ENCODE peak calls at places on chromosomes 7 and 10, in six cellular contexts. I, P, E, L, Y and F are unnamed samples.

GRCh38 chr7:32942783-32943653 is 14.2 kb upstream of the FKBP9 start:
- DNase-seq in L (peak; percentile 90), E (peak; percentile 98), I (peak; percentile 69), P (peak; percentile 86), Y (peak; percentile 77), F (peak; percentile 69)

GRCh38 chr10:58625070-58625469 is 112.4 kb downstream of the BICC1 start:
- DNase-seq in L (no peak), P (no peak), E (peak; percentile 23), Y (peak; percentile 87), I (peak; percentile 76), F (peak; percentile 79)

GRCh38 chr7:103538964-103539709 is 93.1 kb upstream of the SLC26A5 start:
- DNase-seq in L (no peak), Y (no peak), E (no peak), I (no peak), P (no peak), F (no peak)

GRCh38 chr7:33185786-33186185 is 56.4 kb downstream of the BBS9 start:
- DNase-seq in E (peak; percentile 75), I (peak; percentile 69), P (no peak), L (no peak), Y (peak; percentile 37), F (peak; percentile 77)

GRCh38 chr10:5564537-5565204 is 39.9 kb downstream of the CALML3 start:
- DNase-seq in Y (no peak), E (no peak), I (no peak), L (peak; percentile 18), P (no peak), F (no peak)

GRCh38 chr10:71085689-71086438 is 126.5 kb upstream of the UNC5B start:
- DNase-seq in E (peak; percentile 37), P (no peak), Y (no peak), I (no peak), L (peak; percentile 24), F (no peak)

GRCh38 chr10:116278832-116279231 is 5.8 kb upstream of the GFRA1 start:
- DNase-seq in I (no peak), Y (peak; percentile 31), L (no peak), E (peak; percentile 83), P (no peak), F (no peak)

GRCh38 chr10:50325449-50326188 is 74.3 kb upstream of the ASAH2 start:
- DNase-seq in I (peak; percentile 98), E (peak; percentile 88), Y (peak; percentile 91), L (peak; percentile 75), P (no peak), F (peak; percentile 96)

GRCh38 chr7:98174334-98175259 is 36.6 kb upstream of the BHLHA15 start:
- DNase-seq in Y (no peak), L (peak; percentile 96), E (peak; percentile 22), P (no peak), I (no peak), F (no peak)

GRCh38 chr7:99314504-99314903 is 11.2 kb upstream of the ARPC1A start:
- DNase-seq in E (no peak), Y (no peak), L (no peak), I (no peak), P (peak; percentile 82), F (no peak)

GRCh38 chr7:95927781-95928180 is 155.4 kb downstream of the DYNC1I1 start:
- DNase-seq in Y (no peak), L (no peak), P (no peak), E (no peak), I (no peak), F (no peak)

GRCh38 chr7:100141554-100141949 is 7.2 kb upstream of the LAMTOR4 start:
- DNase-seq in P (peak; percentile 13), I (no peak), E (no peak), Y (no peak), L (no peak), F (no peak)

GRCh38 chr10:5640501-5640900 is 25.9 kb downstream of the ASB13 start:
- DNase-seq in L (no peak), I (no peak), E (peak; percentile 21), Y (no peak), P (no peak), F (no peak)

GRCh38 chr7:144824360-144824759 is 11.5 kb downstream of the TPK1 start:
- DNase-seq in E (peak; percentile 77), I (peak; percentile 74), Y (peak; percentile 12), L (no peak), P (no peak), F (peak; percentile 80)

GRCh38 chr7:25913574-25914224 is 238.3 kb upstream of the NFE2L3 start:
- DNase-seq in E (no peak), I (no peak), P (no peak), L (no peak), Y (no peak), F (no peak)

GRCh38 chr10:72311667-72312066 is 37.9 kb downstream of the DDIT4 start:
- DNase-seq in Y (no peak), P (no peak), E (peak; percentile 26), L (peak; percentile 23), I (no peak), F (no peak)

GRCh38 chr10:3908183-3908582 is 123.2 kb upstream of the KLF6 start:
- DNase-seq in L (no peak), Y (no peak), E (no peak), I (no peak), P (no peak), F (no peak)

GRCh38 chr10:78520737-78521430 is 487.2 kb downstream of the RPS24 start:
- DNase-seq in Y (no peak), I (no peak), P (no peak), E (no peak), L (no peak), F (peak; percentile 39)
- TF ChIP-seq CTCF in Y (peak; percentile 31), I (peak; percentile 53), P (no peak), E (peak; percentile 43), L (no peak), F (peak; percentile 50)

GRCh38 chr7:113161050-113161449 is 42.7 kb upstream of the SMIM30 start:
- DNase-seq in L (no peak), I (no peak), P (no peak), E (no peak), Y (no peak), F (no peak)
- TF ChIP-seq CTCF in L (no peak), I (no peak), P (no peak), E (no peak), Y (no peak), F (no peak)

GRCh38 chr10:47356708-47357107 is 8.5 kb downstream of the RBP3 start:
- DNase-seq in Y (no peak), I (no peak), L (no peak), E (peak; percentile 74), P (no peak), F (no peak)

GRCh38 chr10:47354900-47355299 is 6.7 kb downstream of the RBP3 start:
- DNase-seq in P (no peak), E (peak; percentile 51), Y (no peak), L (no peak), I (no peak), F (no peak)

GRCh38 chr10:47353351-47353750 is 5.2 kb downstream of the RBP3 start:
- DNase-seq in L (peak; percentile 36), I (no peak), Y (no peak), E (peak; percentile 4), P (no peak), F (no peak)

GRCh38 chr10:47351899-47352815 is 4.0 kb downstream of the RBP3 start:
- DNase-seq in Y (no peak), P (no peak), I (no peak), E (peak; percentile 72), L (peak; percentile 29), F (no peak)

GRCh38 chr10:47354162-47354561 is 6.0 kb downstream of the RBP3 start:
- DNase-seq in E (peak; percentile 85), P (no peak), I (peak; percentile 14), L (peak; percentile 34), Y (no peak), F (peak; percentile 30)
- TF ChIP-seq CTCF in E (peak; percentile 40), P (no peak), I (peak; percentile 17), L (no peak), Y (peak; percentile 8), F (peak; percentile 36)

DNA sequence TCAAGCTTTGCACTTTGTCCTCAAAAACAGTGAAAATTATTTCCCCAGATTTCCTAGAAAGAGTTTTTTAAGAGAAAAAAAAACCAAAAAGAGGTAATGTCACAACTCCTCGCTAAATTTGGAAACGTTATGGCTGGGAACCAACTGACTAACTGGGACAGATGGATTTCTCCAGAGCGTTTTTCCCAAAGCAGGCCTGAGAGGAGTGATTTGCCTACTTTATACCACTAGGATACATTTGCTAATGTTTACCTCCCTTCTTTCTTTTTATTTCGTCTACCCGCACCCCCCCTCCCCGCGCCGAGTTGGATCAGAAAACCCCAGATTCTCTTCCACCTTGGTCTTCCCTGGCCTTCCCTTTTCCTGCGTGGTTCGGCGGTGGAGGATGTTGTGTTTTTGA is 7.2 kb downstream of the CPA2 start:
- DNase-seq in L (no peak), E (no peak), P (no peak), Y (peak; percentile 71), I (peak; percentile 94), F (peak; percentile 86)
- TF ChIP-seq CTCF in L (no peak), E (no peak), P (no peak), Y (no peak), I (peak; percentile 27), F (peak; percentile 19)

DNA sequence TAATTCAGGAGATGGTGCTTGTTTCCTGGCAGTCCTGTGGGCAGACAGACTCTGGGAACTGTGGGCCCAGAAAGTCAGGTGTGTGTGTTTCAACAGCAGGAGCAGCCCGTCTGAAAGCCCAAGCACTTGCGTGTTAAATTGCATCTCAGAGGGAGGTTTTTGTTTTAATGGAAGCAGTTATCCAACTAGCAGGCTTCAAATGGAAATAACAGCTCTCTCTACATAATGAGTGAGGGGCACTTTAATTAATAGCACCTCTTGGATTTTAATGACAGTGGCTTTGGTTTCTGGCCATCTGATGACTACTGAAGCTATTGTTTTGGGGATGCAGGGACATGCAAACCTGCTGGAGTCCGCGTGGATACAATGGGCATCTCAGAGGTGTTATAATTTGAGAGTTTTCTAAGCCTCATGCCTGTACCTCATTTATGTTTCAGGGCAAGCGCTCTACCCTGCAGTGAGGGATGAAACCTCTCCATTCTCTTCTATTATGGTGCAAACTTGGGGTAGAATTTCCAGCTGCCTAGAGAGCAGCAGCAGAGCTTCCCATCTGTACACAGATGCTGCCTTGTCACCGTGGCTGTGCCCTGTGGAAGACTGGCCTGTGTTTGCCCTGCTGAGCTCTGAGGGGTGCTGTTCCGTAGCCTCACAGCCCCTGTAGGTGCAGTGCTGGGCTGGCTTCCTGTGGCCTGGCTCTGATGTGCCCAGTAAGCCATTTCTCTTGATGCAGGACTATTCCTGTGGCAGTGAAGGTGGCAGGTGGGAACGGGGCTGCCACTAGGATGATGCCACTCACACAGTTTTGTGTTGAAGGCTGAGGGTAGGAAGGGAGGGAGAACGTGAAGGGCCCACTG is 206.6 kb upstream of the GPR26 start:
- DNase-seq in L (no peak), I (no peak), P (no peak), E (no peak), Y (no peak), F (no peak)
- TF ChIP-seq CTCF in L (no peak), I (no peak), P (no peak), E (no peak), Y (no peak), F (no peak)

DNA sequence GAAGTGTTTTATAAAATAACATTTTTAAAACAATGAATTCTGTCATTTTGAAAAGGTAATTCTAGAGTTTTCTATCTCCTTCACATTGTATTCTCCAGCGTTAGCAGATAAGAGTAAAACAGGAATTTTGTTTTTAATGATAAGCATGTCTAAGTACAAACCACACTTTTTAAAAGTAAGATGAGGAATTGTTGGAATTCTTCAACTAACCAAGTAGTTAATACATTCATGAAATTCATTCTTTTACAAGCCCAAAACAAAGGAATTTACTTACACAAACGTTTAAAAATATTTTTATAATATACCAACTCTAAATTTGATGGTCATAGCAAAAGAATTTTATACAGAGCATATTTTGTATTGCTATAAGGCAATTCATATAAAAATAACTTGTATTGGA is 51.3 kb downstream of the TWIST1 start:
- DNase-seq in Y (no peak), I (no peak), P (no peak), E (peak; percentile 23), L (no peak), F (peak; percentile 16)
- TF ChIP-seq CTCF in Y (no peak), I (no peak), P (no peak), E (no peak), L (no peak), F (no peak)